ENCODE peak calls at places on chromosomes 3 and 15, in eight cellular contexts. One of them, this sample, is unnamed.

GRCh38 chr3:128380719-128381118 is 86.0 kb downstream of the DNAJB8 start:
- DNase-seq in AG04450: no peak
- DNase-seq in pons: no peak
- DNase-seq in PC-3: no peak
- DNase-seq in T-helper 1 cell: no peak
- DNase-seq in prostate gland: no peak
- DNase-seq in endodermal cell: no peak
- DNase-seq in endothelial cell: no peak
- DNase-seq in this sample: no peak

GRCh38 chr15:76468722-76469121 is 132.1 kb downstream of the ISL2 start:
- DNase-seq in AG04450: no peak
- DNase-seq in pons: no peak
- DNase-seq in PC-3: no peak
- DNase-seq in T-helper 1 cell: no peak
- DNase-seq in prostate gland: no peak
- DNase-seq in endodermal cell: no peak
- DNase-seq in endothelial cell: no peak
- DNase-seq in this sample: no peak

GRCh38 chr15:47607750-47608149 is 109.6 kb upstream of the SEMA6D start:
- DNase-seq in AG04450: no peak
- DNase-seq in pons: peak
- DNase-seq in PC-3: no peak
- DNase-seq in T-helper 1 cell: no peak
- DNase-seq in prostate gland: no peak
- DNase-seq in endodermal cell: no peak
- DNase-seq in endothelial cell: no peak
- DNase-seq in this sample: no peak

GRCh38 chr15:47570044-47570443 is 147.3 kb upstream of the SEMA6D start:
- DNase-seq in AG04450: no peak
- DNase-seq in pons: no peak
- DNase-seq in PC-3: no peak
- DNase-seq in T-helper 1 cell: no peak
- DNase-seq in prostate gland: no peak
- DNase-seq in endodermal cell: no peak
- DNase-seq in endothelial cell: no peak
- DNase-seq in this sample: no peak

GRCh38 chr15:45481151-45481550 is 41.4 kb downstream of the SLC30A4 start:
- DNase-seq in AG04450: no peak
- DNase-seq in pons: no peak
- DNase-seq in PC-3: no peak
- DNase-seq in T-helper 1 cell: no peak
- DNase-seq in prostate gland: no peak
- DNase-seq in endodermal cell: no peak
- DNase-seq in endothelial cell: no peak
- DNase-seq in this sample: no peak

GRCh38 chr3:71796268-71796667 is 11.3 kb upstream of the PROK2 start:
- DNase-seq in AG04450: no peak
- DNase-seq in pons: no peak
- DNase-seq in PC-3: no peak
- DNase-seq in T-helper 1 cell: no peak
- DNase-seq in prostate gland: no peak
- DNase-seq in endodermal cell: no peak
- DNase-seq in endothelial cell: no peak
- DNase-seq in this sample: no peak

GRCh38 chr15:67882487-67883227 is 42.8 kb upstream of the RNU6-1 start:
- DNase-seq in AG04450: no peak
- DNase-seq in pons: peak
- DNase-seq in PC-3: no peak
- DNase-seq in T-helper 1 cell: no peak
- DNase-seq in prostate gland: no peak
- DNase-seq in endodermal cell: no peak
- DNase-seq in endothelial cell: no peak
- DNase-seq in this sample: no peak

GRCh38 chr15:96322401-96323249 is 7.9 kb upstream of the NR2F2 start:
- DNase-seq in AG04450: no peak
- DNase-seq in pons: no peak
- DNase-seq in PC-3: peak
- DNase-seq in T-helper 1 cell: no peak
- DNase-seq in prostate gland: no peak
- DNase-seq in endodermal cell: peak
- DNase-seq in endothelial cell: no peak
- DNase-seq in this sample: no peak

GRCh38 chr3:111252795-111253194 is 181.2 kb downstream of the NECTIN3 start:
- DNase-seq in AG04450: no peak
- DNase-seq in pons: peak
- DNase-seq in PC-3: peak
- DNase-seq in T-helper 1 cell: no peak
- DNase-seq in prostate gland: no peak
- DNase-seq in endodermal cell: peak
- DNase-seq in endothelial cell: no peak
- DNase-seq in this sample: peak

GRCh38 chr3:46085421-46086082 is 58.3 kb upstream of the XCR1 start:
- DNase-seq in AG04450: no peak
- DNase-seq in pons: no peak
- DNase-seq in PC-3: no peak
- DNase-seq in T-helper 1 cell: no peak
- DNase-seq in prostate gland: no peak
- DNase-seq in endodermal cell: no peak
- DNase-seq in endothelial cell: no peak
- DNase-seq in this sample: no peak

GRCh38 chr3:55329849-55330248 is 157.3 kb downstream of the WNT5A start:
- DNase-seq in AG04450: peak
- DNase-seq in pons: peak
- DNase-seq in PC-3: peak
- DNase-seq in T-helper 1 cell: no peak
- DNase-seq in prostate gland: no peak
- DNase-seq in endodermal cell: no peak
- DNase-seq in endothelial cell: no peak
- DNase-seq in this sample: no peak

GRCh38 chr3:46299608-46300460 is 54.1 kb upstream of the CCR2 start:
- DNase-seq in AG04450: no peak
- DNase-seq in pons: no peak
- DNase-seq in PC-3: peak
- DNase-seq in T-helper 1 cell: no peak
- DNase-seq in prostate gland: no peak
- DNase-seq in endodermal cell: no peak
- DNase-seq in endothelial cell: no peak
- DNase-seq in this sample: no peak

GRCh38 chr3:89702404-89702803 is 595.0 kb downstream of the EPHA3 start:
- DNase-seq in AG04450: no peak
- DNase-seq in pons: no peak
- DNase-seq in PC-3: no peak
- DNase-seq in T-helper 1 cell: no peak
- DNase-seq in prostate gland: no peak
- DNase-seq in endodermal cell: no peak
- DNase-seq in endothelial cell: no peak
- DNase-seq in this sample: no peak

This sample was measured in LNCaP clone FGC.